ENCODE peak calls at places on chromosomes 4 and X, in nine cellular contexts. One of them, this sample, is unnamed.

GRCh38 chrX:110407910-110408545 is 49.4 kb downstream of the RTL9 start:
- DNase-seq in tibial nerve: peak; percentile 86
- DNase-seq in GM12865: peak; percentile 54
- DNase-seq in Peyer's patch: peak; percentile 70
- DNase-seq in body of pancreas: peak; percentile 40
- DNase-seq in psoas muscle: no peak
- DNase-seq in left ventricle myocardium inferior: no peak
- DNase-seq in heart right ventricle: no peak
- DNase-seq in AG09309: no peak
- DNase-seq in this sample: no peak

GRCh38 chr4:48346594-48346993 is 5.3 kb downstream of the SLAIN2 start:
- DNase-seq in tibial nerve: no peak
- DNase-seq in GM12865: no peak
- DNase-seq in Peyer's patch: no peak
- DNase-seq in body of pancreas: no peak
- DNase-seq in psoas muscle: no peak
- DNase-seq in left ventricle myocardium inferior: no peak
- DNase-seq in heart right ventricle: no peak
- DNase-seq in AG09309: no peak
- DNase-seq in this sample: no peak

GRCh38 chr4:26812049-26812729 is 48.5 kb upstream of the STIM2 start:
- DNase-seq in tibial nerve: no peak
- DNase-seq in GM12865: no peak
- DNase-seq in Peyer's patch: no peak
- DNase-seq in body of pancreas: no peak
- DNase-seq in psoas muscle: no peak
- DNase-seq in left ventricle myocardium inferior: no peak
- DNase-seq in heart right ventricle: no peak
- DNase-seq in AG09309: no peak
- DNase-seq in this sample: no peak

GRCh38 chrX:138847930-138848329 is 136.4 kb upstream of the FGF13 start:
- DNase-seq in tibial nerve: peak; percentile 4
- DNase-seq in GM12865: no peak
- DNase-seq in Peyer's patch: no peak
- DNase-seq in body of pancreas: no peak
- DNase-seq in psoas muscle: no peak
- DNase-seq in left ventricle myocardium inferior: no peak
- DNase-seq in heart right ventricle: no peak
- DNase-seq in AG09309: no peak
- DNase-seq in this sample: no peak

GRCh38 chrX:47628980-47629379 is 750 bp downstream of the CFP start:
- DNase-seq in tibial nerve: no peak
- DNase-seq in GM12865: peak; percentile 65
- DNase-seq in Peyer's patch: no peak
- DNase-seq in body of pancreas: no peak
- DNase-seq in psoas muscle: no peak
- DNase-seq in left ventricle myocardium inferior: no peak
- DNase-seq in heart right ventricle: no peak
- DNase-seq in AG09309: no peak
- DNase-seq in this sample: no peak

GRCh38 chrX:101658661-101659477 is 781 bp downstream of the ARMCX2 start:
- DNase-seq in tibial nerve: peak; percentile 65
- DNase-seq in GM12865: peak; percentile 47
- DNase-seq in Peyer's patch: peak; percentile 82
- DNase-seq in body of pancreas: peak; percentile 62
- DNase-seq in psoas muscle: peak; percentile 74
- DNase-seq in left ventricle myocardium inferior: peak; percentile 77
- DNase-seq in heart right ventricle: peak; percentile 71
- DNase-seq in AG09309: no peak
- DNase-seq in this sample: no peak

GRCh38 chr4:146513548-146513947 is 8.2 kb downstream of the SLC10A7 start:
- DNase-seq in tibial nerve: no peak
- DNase-seq in GM12865: no peak
- DNase-seq in Peyer's patch: no peak
- DNase-seq in body of pancreas: no peak
- DNase-seq in psoas muscle: no peak
- DNase-seq in left ventricle myocardium inferior: no peak
- DNase-seq in heart right ventricle: no peak
- DNase-seq in AG09309: no peak
- DNase-seq in this sample: no peak

GRCh38 chr4:94457692-94458106 is 6.0 kb downstream of the PDLIM5 start:
- DNase-seq in tibial nerve: no peak
- DNase-seq in GM12865: no peak
- DNase-seq in Peyer's patch: no peak
- DNase-seq in body of pancreas: no peak
- DNase-seq in psoas muscle: no peak
- DNase-seq in left ventricle myocardium inferior: no peak
- DNase-seq in heart right ventricle: no peak
- DNase-seq in AG09309: no peak
- DNase-seq in this sample: no peak

GRCh38 chrX:45803383-45803921 is 602.8 kb upstream of the DIPK2B start:
- DNase-seq in tibial nerve: no peak
- DNase-seq in GM12865: peak; percentile 12
- DNase-seq in Peyer's patch: no peak
- DNase-seq in body of pancreas: no peak
- DNase-seq in psoas muscle: no peak
- DNase-seq in left ventricle myocardium inferior: no peak
- DNase-seq in heart right ventricle: no peak
- DNase-seq in AG09309: peak; percentile 86
- DNase-seq in this sample: peak; percentile 77

GRCh38 chr4:2837904-2838496 is 5.6 kb upstream of the ADD1 start:
- DNase-seq in tibial nerve: peak; percentile 32
- DNase-seq in GM12865: peak; percentile 47
- DNase-seq in Peyer's patch: peak; percentile 85
- DNase-seq in body of pancreas: no peak
- DNase-seq in psoas muscle: no peak
- DNase-seq in left ventricle myocardium inferior: no peak
- DNase-seq in heart right ventricle: peak; percentile 27
- DNase-seq in AG09309: no peak
- DNase-seq in this sample: no peak

GRCh38 chr4:38161208-38162113 is 201.3 kb downstream of the PTTG2 start:
- DNase-seq in tibial nerve: no peak
- DNase-seq in GM12865: no peak
- DNase-seq in Peyer's patch: no peak
- DNase-seq in body of pancreas: no peak
- DNase-seq in psoas muscle: no peak
- DNase-seq in left ventricle myocardium inferior: no peak
- DNase-seq in heart right ventricle: no peak
- DNase-seq in AG09309: no peak
- DNase-seq in this sample: no peak

GRCh38 chr4:156476359-156476758 is 495.2 kb downstream of the PDGFC start:
- DNase-seq in tibial nerve: no peak
- DNase-seq in GM12865: no peak
- DNase-seq in Peyer's patch: no peak
- DNase-seq in body of pancreas: no peak
- DNase-seq in psoas muscle: no peak
- DNase-seq in left ventricle myocardium inferior: no peak
- DNase-seq in heart right ventricle: no peak
- DNase-seq in AG09309: peak; percentile 97
- DNase-seq in this sample: peak; percentile 96

GRCh38 chrX:134948333-134949241 is 42.2 kb upstream of the SMIM10 start:
- DNase-seq in tibial nerve: no peak
- DNase-seq in GM12865: no peak
- DNase-seq in Peyer's patch: no peak
- DNase-seq in body of pancreas: no peak
- DNase-seq in psoas muscle: no peak
- DNase-seq in left ventricle myocardium inferior: peak; percentile 15
- DNase-seq in heart right ventricle: no peak
- DNase-seq in AG09309: peak; percentile 37
- DNase-seq in this sample: no peak

GRCh38 chr4:175273995-175274753 is 356.0 kb downstream of the ADAM29 start:
- DNase-seq in tibial nerve: no peak
- DNase-seq in GM12865: no peak
- DNase-seq in Peyer's patch: no peak
- DNase-seq in body of pancreas: no peak
- DNase-seq in psoas muscle: no peak
- DNase-seq in left ventricle myocardium inferior: no peak
- DNase-seq in heart right ventricle: no peak
- DNase-seq in AG09309: no peak
- DNase-seq in this sample: no peak

GRCh38 chr4:3851211-3851610 is 85.0 kb downstream of the ADRA2C start:
- DNase-seq in tibial nerve: no peak
- DNase-seq in GM12865: no peak
- DNase-seq in Peyer's patch: no peak
- DNase-seq in body of pancreas: no peak
- DNase-seq in psoas muscle: no peak
- DNase-seq in left ventricle myocardium inferior: no peak
- DNase-seq in heart right ventricle: no peak
- DNase-seq in AG09309: peak; percentile 8
- DNase-seq in this sample: no peak

GRCh38 chr4:10879411-10880110 is 195.0 kb upstream of the CLNK start:
- DNase-seq in tibial nerve: no peak
- DNase-seq in GM12865: no peak
- DNase-seq in Peyer's patch: peak; percentile 49
- DNase-seq in body of pancreas: no peak
- DNase-seq in psoas muscle: no peak
- DNase-seq in left ventricle myocardium inferior: no peak
- DNase-seq in heart right ventricle: no peak
- DNase-seq in AG09309: no peak
- DNase-seq in this sample: no peak

GRCh38 chrX:70769659-70770232 is 138.8 kb downstream of the TEX11 start:
- DNase-seq in tibial nerve: no peak
- DNase-seq in GM12865: no peak
- DNase-seq in Peyer's patch: no peak
- DNase-seq in body of pancreas: no peak
- DNase-seq in psoas muscle: no peak
- DNase-seq in left ventricle myocardium inferior: no peak
- DNase-seq in heart right ventricle: no peak
- DNase-seq in AG09309: no peak
- DNase-seq in this sample: no peak

GRCh38 chr4:34953145-34953799 is 1291.0 kb downstream of the ARAP2 start:
- DNase-seq in tibial nerve: no peak
- DNase-seq in GM12865: peak; percentile 1
- DNase-seq in Peyer's patch: no peak
- DNase-seq in body of pancreas: no peak
- DNase-seq in psoas muscle: no peak
- DNase-seq in left ventricle myocardium inferior: no peak
- DNase-seq in heart right ventricle: no peak
- DNase-seq in AG09309: no peak
- DNase-seq in this sample: no peak

GRCh38 chr4:55837903-55838302 is 15.5 kb upstream of the EXOC1 start:
- DNase-seq in tibial nerve: no peak
- DNase-seq in GM12865: no peak
- DNase-seq in Peyer's patch: no peak
- DNase-seq in body of pancreas: no peak
- DNase-seq in psoas muscle: no peak
- DNase-seq in left ventricle myocardium inferior: no peak
- DNase-seq in heart right ventricle: no peak
- DNase-seq in AG09309: no peak
- DNase-seq in this sample: no peak
- H3K4me3 ChIP-seq in tibial nerve: no peak overlapping the region
- H3K4me3 ChIP-seq in GM12865: no peak overlapping the region
- H3K4me3 ChIP-seq in Peyer's patch: no peak overlapping the region
- H3K4me3 ChIP-seq in body of pancreas: no peak overlapping the region
- H3K4me3 ChIP-seq in psoas muscle: no peak overlapping the region
- H3K4me3 ChIP-seq in left ventricle myocardium inferior: no peak overlapping the region
- H3K4me3 ChIP-seq in heart right ventricle: no peak overlapping the region
- H3K4me3 ChIP-seq in AG09309: no peak overlapping the region
- H3K4me3 ChIP-seq in this sample: no peak overlapping the region

GRCh38 chr4:124641715-124642380 is 70.7 kb downstream of the ANKRD50 start:
- DNase-seq in tibial nerve: peak; percentile 10
- DNase-seq in GM12865: peak; percentile 42
- DNase-seq in Peyer's patch: no peak
- DNase-seq in body of pancreas: no peak
- DNase-seq in psoas muscle: no peak
- DNase-seq in left ventricle myocardium inferior: no peak
- DNase-seq in heart right ventricle: no peak
- DNase-seq in AG09309: peak; percentile 47
- DNase-seq in this sample: peak; percentile 49
- H3K4me3 ChIP-seq in tibial nerve: no peak overlapping the region
- H3K4me3 ChIP-seq in GM12865: no peak overlapping the region
- H3K4me3 ChIP-seq in Peyer's patch: no peak overlapping the region
- H3K4me3 ChIP-seq in body of pancreas: no peak overlapping the region
- H3K4me3 ChIP-seq in psoas muscle: no peak overlapping the region
- H3K4me3 ChIP-seq in left ventricle myocardium inferior: no peak overlapping the region
- H3K4me3 ChIP-seq in heart right ventricle: no peak overlapping the region
- H3K4me3 ChIP-seq in AG09309: no peak overlapping the region
- H3K4me3 ChIP-seq in this sample: no peak overlapping the region

DNA sequence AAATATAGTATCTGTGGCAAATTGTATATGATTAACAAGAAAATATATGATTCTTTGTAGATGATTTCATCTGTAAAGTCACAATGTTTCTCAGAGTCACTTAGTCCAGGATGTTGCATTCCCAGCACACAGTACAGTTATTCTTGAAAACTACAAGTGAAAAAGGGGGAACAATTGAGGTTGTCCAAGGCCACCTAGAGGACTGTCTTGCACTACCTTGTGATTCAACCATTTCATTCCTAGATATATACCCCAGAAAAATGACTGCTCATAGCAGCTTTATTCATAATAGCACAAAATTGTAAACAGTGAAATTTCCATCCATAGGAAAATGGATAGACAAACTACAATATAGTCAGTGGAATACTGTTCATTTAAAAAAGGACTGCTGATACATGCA is 16.0 kb downstream of the C4orf33 start:
- DNase-seq in tibial nerve: no peak
- DNase-seq in GM12865: no peak
- DNase-seq in Peyer's patch: no peak
- DNase-seq in body of pancreas: no peak
- DNase-seq in psoas muscle: no peak
- DNase-seq in left ventricle myocardium inferior: no peak
- DNase-seq in heart right ventricle: no peak
- DNase-seq in AG09309: no peak
- DNase-seq in this sample: no peak
- H3K4me3 ChIP-seq in tibial nerve: no peak overlapping the region
- H3K4me3 ChIP-seq in GM12865: no peak overlapping the region
- H3K4me3 ChIP-seq in Peyer's patch: no peak overlapping the region
- H3K4me3 ChIP-seq in body of pancreas: no peak overlapping the region
- H3K4me3 ChIP-seq in psoas muscle: no peak overlapping the region
- H3K4me3 ChIP-seq in left ventricle myocardium inferior: no peak overlapping the region
- H3K4me3 ChIP-seq in heart right ventricle: no peak overlapping the region
- H3K4me3 ChIP-seq in AG09309: no peak overlapping the region
- H3K4me3 ChIP-seq in this sample: no peak overlapping the region

DNA sequence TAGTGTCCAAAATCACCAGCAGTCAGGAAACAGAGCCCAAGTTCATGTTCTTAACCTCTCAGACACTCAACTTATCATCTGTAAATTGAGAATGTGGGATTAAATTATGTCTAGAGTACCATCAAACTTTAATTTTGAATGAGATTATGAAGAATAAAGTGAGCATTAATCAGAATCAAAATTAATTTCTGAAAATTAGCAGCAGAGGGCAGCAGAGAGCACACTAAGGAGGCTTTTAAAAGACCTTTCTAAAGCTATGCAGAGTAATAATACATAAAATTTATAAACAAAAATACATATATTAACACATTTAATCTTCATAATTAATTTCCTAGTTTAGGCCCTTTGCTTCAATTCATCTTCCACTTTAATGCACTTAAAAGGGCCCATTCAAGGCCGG is 7.1 kb downstream of the TASL start:
- DNase-seq in tibial nerve: no peak
- DNase-seq in GM12865: peak; percentile 40
- DNase-seq in Peyer's patch: no peak
- DNase-seq in body of pancreas: no peak
- DNase-seq in psoas muscle: no peak
- DNase-seq in left ventricle myocardium inferior: no peak
- DNase-seq in heart right ventricle: no peak
- DNase-seq in AG09309: peak; percentile 1
- DNase-seq in this sample: no peak
- H3K4me3 ChIP-seq in tibial nerve: no peak overlapping the region
- H3K4me3 ChIP-seq in GM12865: no peak overlapping the region
- H3K4me3 ChIP-seq in Peyer's patch: no peak overlapping the region
- H3K4me3 ChIP-seq in body of pancreas: no peak overlapping the region
- H3K4me3 ChIP-seq in psoas muscle: no peak overlapping the region
- H3K4me3 ChIP-seq in left ventricle myocardium inferior: no peak overlapping the region
- H3K4me3 ChIP-seq in heart right ventricle: no peak overlapping the region
- H3K4me3 ChIP-seq in AG09309: no peak overlapping the region
- H3K4me3 ChIP-seq in this sample: no peak overlapping the region

GRCh38 chr4:102823464-102823863 is 3.9 kb downstream of the UBE2D3 start:
- DNase-seq in tibial nerve: no peak
- DNase-seq in GM12865: no peak
- DNase-seq in Peyer's patch: no peak
- DNase-seq in body of pancreas: no peak
- DNase-seq in psoas muscle: no peak
- DNase-seq in left ventricle myocardium inferior: no peak
- DNase-seq in heart right ventricle: no peak
- DNase-seq in AG09309: no peak
- DNase-seq in this sample: no peak
- H3K4me3 ChIP-seq in tibial nerve: no peak overlapping the region
- H3K4me3 ChIP-seq in GM12865: peak overlapping the region; percentile 92
- H3K4me3 ChIP-seq in Peyer's patch: peak overlapping the region; percentile 93
- H3K4me3 ChIP-seq in body of pancreas: no peak overlapping the region
- H3K4me3 ChIP-seq in psoas muscle: peak overlapping the region; percentile 89
- H3K4me3 ChIP-seq in left ventricle myocardium inferior: peak overlapping the region; percentile 97
- H3K4me3 ChIP-seq in heart right ventricle: peak overlapping the region; percentile 89
- H3K4me3 ChIP-seq in AG09309: peak overlapping the region; percentile 80
- H3K4me3 ChIP-seq in this sample: peak overlapping the region; percentile 86

This sample was measured in AG04449.